ENCODE peak calls at places on chromosomes 12 and 14, in six cellular contexts. T is T47D; Y is AG04449; V is stimulated activated CD4-positive, alpha-beta T cell treated with anti-CD3 and anti-CD28 coated beads, Interleukin-12 subunit alpha, Interleukin-12 subunit beta, amount 100 ng/mL, for 24 hours; P is MCF 10A; X is esophagus muscularis mucosa. E is an unnamed sample.

GRCh38 chr12:111428728-111429175 is 23.0 kb downstream of the SH2B3 start:
- DNase-seq in T (no peak), Y (no peak), V (no peak), P (no peak), X (no peak), E (no peak)

GRCh38 chr12:79983969-79984629 is 49.2 kb upstream of the PPP1R12A start:
- DNase-seq in T (no peak), Y (no peak), V (no peak), P (no peak), X (no peak), E (no peak)

GRCh38 chr12:64679487-64679983 is 69.2 kb downstream of the RASSF3 start:
- DNase-seq in T (peak), Y (no peak), V (no peak), P (peak), X (no peak), E (no peak)

GRCh38 chr12:9760699-9761406 is at the start of gene CD69:
- DNase-seq in T (no peak), Y (no peak), V (peak), P (no peak), X (no peak), E (no peak)

GRCh38 chr12:6533653-6534157 is 612 bp upstream of the GAPDH start:
- DNase-seq in T (no peak), Y (no peak), V (peak), P (peak), X (peak), E (peak)

GRCh38 chr12:25364529-25365339 is 114.0 kb upstream of the KRAS start:
- DNase-seq in T (no peak), Y (no peak), V (peak), P (no peak), X (no peak), E (no peak)

GRCh38 chr14:74913986-74914573 is 9.0 kb downstream of the RPS6KL1 start:
- DNase-seq in T (peak), Y (no peak), V (no peak), P (peak), X (no peak), E (no peak)

GRCh38 chr12:25769076-25769945 is 189.2 kb upstream of the RASSF8 start:
- DNase-seq in T (no peak), Y (no peak), V (no peak), P (peak), X (no peak), E (no peak)

GRCh38 chr12:21324551-21324950 is 10.2 kb downstream of the SLCO1A2 start:
- DNase-seq in T (no peak), Y (no peak), V (no peak), P (no peak), X (no peak), E (no peak)

GRCh38 chr12:121278450-121279375 is 17.8 kb downstream of the CAMKK2 start:
- DNase-seq in T (no peak), Y (no peak), V (no peak), P (no peak), X (no peak), E (no peak)

GRCh38 chr12:3571323-3571722 is 80.3 kb downstream of the PRMT8 start:
- DNase-seq in T (no peak), Y (no peak), V (no peak), P (no peak), X (no peak), E (no peak)

GRCh38 chr12:49188916-49189367 is at the start of gene TUBA1A:
- DNase-seq in T (peak), Y (peak), V (peak), P (peak), X (peak), E (peak)

GRCh38 chr14:103142903-103143302 is 19.6 kb downstream of the TNFAIP2 start:
- DNase-seq in T (no peak), Y (no peak), V (no peak), P (no peak), X (no peak), E (no peak)

GRCh38 chr14:103398427-103399195 is 13.4 kb downstream of the MARK3 start:
- DNase-seq in T (no peak), Y (no peak), V (no peak), P (peak), X (no peak), E (no peak)

GRCh38 chr14:95157195-95157986 is at the start of gene DICER1:
- DNase-seq in T (peak), Y (peak), V (peak), P (peak), X (peak), E (no peak)

GRCh38 chr12:3771853-3772252 is 18.9 kb upstream of the CRACR2A start:
- DNase-seq in T (no peak), Y (no peak), V (no peak), P (no peak), X (no peak), E (no peak)

GRCh38 chr12:109524466-109525278 is 47.2 kb downstream of the UBE3B start:
- DNase-seq in T (no peak), Y (no peak), V (no peak), P (no peak), X (no peak), E (no peak)

GRCh38 chr14:101781240-101782061 is 19.9 kb downstream of the PPP2R5C start:
- DNase-seq in T (no peak), Y (no peak), V (peak), P (no peak), X (peak), E (no peak)

GRCh38 chr14:26685401-26685800 is 87.6 kb upstream of the NOVA1 start:
- DNase-seq in T (no peak), Y (no peak), V (no peak), P (no peak), X (no peak), E (no peak)

GRCh38 chr12:124599074-124599999 is 31.9 kb upstream of the NCOR2 start:
- DNase-seq in T (no peak), Y (no peak), V (no peak), P (peak), X (no peak), E (no peak)

GRCh38 chr14:94952097-94952496 is 182.2 kb upstream of the GSC start:
- DNase-seq in T (no peak), Y (no peak), V (no peak), P (no peak), X (no peak), E (no peak)

GRCh38 chr12:63382930-63383329 is 231.9 kb upstream of the AVPR1A start:
- DNase-seq in T (no peak), Y (no peak), V (no peak), P (no peak), X (no peak), E (no peak)

GRCh38 chr12:96047621-96048211 is 12.3 kb upstream of the LTA4H start:
- DNase-seq in T (peak), Y (no peak), V (no peak), P (peak), X (no peak), E (no peak)

GRCh38 chr14:77043177-77043983 is 14.9 kb upstream of the IRF2BPL start:
- DNase-seq in T (no peak), Y (no peak), V (no peak), P (peak), X (no peak), E (no peak)

GRCh38 chr14:53306926-53307325 is 153.8 kb upstream of the DDHD1 start:
- DNase-seq in T (no peak), Y (no peak), V (no peak), P (no peak), X (no peak), E (no peak)

GRCh38 chr12:90253142-90253541 is 544.5 kb upstream of the ATP2B1 start:
- DNase-seq in T (no peak), Y (no peak), V (no peak), P (no peak), X (no peak), E (no peak)

GRCh38 chr14:68468437-68469207 is 324.2 kb downstream of the ZFP36L1 start:
- DNase-seq in T (no peak), Y (no peak), V (peak), P (peak), X (peak), E (no peak)

GRCh38 chr14:34680806-34681479 is 33.5 kb downstream of the CFL2 start:
- DNase-seq in T (no peak), Y (no peak), V (no peak), P (no peak), X (no peak), E (no peak)

GRCh38 chr12:46664771-46665287 is 161.0 kb downstream of the SLC38A4 start:
- DNase-seq in T (no peak), Y (peak), V (no peak), P (peak), X (no peak), E (no peak)

GRCh38 chr12:26113194-26113654 is 11.6 kb downstream of the BHLHE41 start:
- DNase-seq in T (no peak), Y (no peak), V (no peak), P (peak), X (no peak), E (no peak)

GRCh38 chr12:54373619-54374554 is 9.6 kb upstream of the GPR84 start:
- DNase-seq in T (no peak), Y (no peak), V (no peak), P (no peak), X (no peak), E (no peak)

GRCh38 chr12:111361717-111362576 is 6.9 kb downstream of the PHETA1 start:
- DNase-seq in T (no peak), Y (no peak), V (no peak), P (no peak), X (no peak), E (no peak)

GRCh38 chr12:6336859-6337744 is 4.8 kb downstream of the TNFRSF1A start:
- DNase-seq in T (no peak), Y (no peak), V (no peak), P (peak), X (no peak), E (no peak)

GRCh38 chr12:121792607-121793500 is 634 bp downstream of the RHOF start:
- DNase-seq in T (no peak), Y (no peak), V (peak), P (peak), X (no peak), E (no peak)

GRCh38 chr14:31933716-31934115 is 143.4 kb upstream of the ARHGAP5 start:
- DNase-seq in T (no peak), Y (no peak), V (no peak), P (no peak), X (no peak), E (no peak)

GRCh38 chr14:28936601-28937000 is 170.0 kb downstream of the FOXG1 start:
- DNase-seq in T (no peak), Y (no peak), V (no peak), P (no peak), X (no peak), E (no peak)

GRCh38 chr12:44334347-44334746 is 498.5 kb downstream of the TMEM117 start:
- DNase-seq in T (no peak), Y (no peak), V (no peak), P (no peak), X (no peak), E (no peak)

GRCh38 chr12:86727151-86727550 is 471.0 kb upstream of the MGAT4C start:
- DNase-seq in T (no peak), Y (peak), V (no peak), P (peak), X (no peak), E (no peak)

GRCh38 chr12:25311501-25311900 is 60.8 kb upstream of the KRAS start:
- DNase-seq in T (no peak), Y (no peak), V (no peak), P (no peak), X (no peak), E (no peak)

E was measured in vagina.